ENCODE peak calls at places on chromosomes 12 and 14, in seven cellular contexts. K is upper lobe of right lung, A is lung, Y is right atrium auricular region, D is esophagus squamous epithelium, Q is BJ, W is DND-41. X is an unnamed sample. For H3K27me3, the result is how much of the 10 kb centered on the place peaks cover.

GRCh38 chr12:10722502-10722904 is 620 bp downstream of the YBX3 start:
- DNase-seq in D (no peak), Y (peak), Q (no peak), K (peak), W (peak), A (peak), X (peak)

GRCh38 chr12:124109760-124110159 is 136.7 kb downstream of the ZNF664 start:
- DNase-seq in W (peak), A (no peak), Q (no peak), D (no peak), Y (no peak), K (no peak), X (no peak)

GRCh38 chr12:68958337-68958736 is 25.4 kb upstream of the CPM start:
- DNase-seq in Y (no peak), D (no peak), K (no peak), Q (no peak), A (no peak), W (no peak), X (no peak)

GRCh38 chr12:131917139-131917710 is 11.9 kb upstream of the PUS1 start:
- DNase-seq in Y (no peak), Q (no peak), K (no peak), D (no peak), A (no peak), W (no peak), X (peak)

GRCh38 chr14:75084513-75084912 is 15.1 kb downstream of the ZC2HC1C start:
- DNase-seq in A (no peak), Y (no peak), D (no peak), K (no peak), Q (no peak), W (no peak), X (no peak)

GRCh38 chr14:85061256-85061655 is 468.7 kb upstream of the FLRT2 start:
- DNase-seq in A (no peak), Q (no peak), D (no peak), Y (no peak), W (no peak), K (no peak), X (no peak)

GRCh38 chr12:113515082-113515856 is 43.6 kb upstream of the LHX5 start:
- DNase-seq in W (no peak), Y (no peak), K (no peak), D (no peak), Q (no peak), A (no peak), X (no peak)

GRCh38 chr12:109946505-109946904 is 46.4 kb downstream of the TCHP start:
- DNase-seq in W (no peak), Y (no peak), Q (no peak), A (no peak), K (no peak), D (no peak), X (no peak)

GRCh38 chr12:124308741-124309140 is 13.8 kb downstream of the RFLNA start:
- DNase-seq in D (no peak), A (no peak), W (no peak), Q (no peak), Y (no peak), K (no peak), X (no peak)

DNA sequence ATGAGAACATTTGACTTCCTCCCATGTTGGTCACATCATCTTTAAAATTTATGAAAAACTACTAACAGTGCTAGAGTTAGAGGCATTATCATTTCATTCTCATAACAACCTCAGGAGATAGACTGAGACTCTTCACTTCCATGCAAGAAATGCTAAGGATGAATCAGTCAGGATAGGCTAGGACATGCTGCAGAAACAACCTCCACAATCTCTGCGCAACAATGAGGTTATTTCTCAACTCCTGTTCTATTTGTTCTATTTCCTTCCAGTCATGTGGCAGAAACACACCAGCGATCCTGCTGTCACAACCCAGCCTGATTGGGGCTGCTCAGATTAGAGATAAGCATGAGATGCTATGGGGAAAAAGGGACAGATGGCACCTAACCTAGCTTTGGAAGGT is 49.0 kb upstream of the TMEM263 start:
- DNase-seq in K (no peak), D (no peak), W (no peak), Y (no peak), A (no peak), Q (no peak), X (no peak)
- H3K27me3 ChIP-seq in K (under half), D (half or more), W (under half), Y (under half), A (under half), Q (under half), X (under half)

DNA sequence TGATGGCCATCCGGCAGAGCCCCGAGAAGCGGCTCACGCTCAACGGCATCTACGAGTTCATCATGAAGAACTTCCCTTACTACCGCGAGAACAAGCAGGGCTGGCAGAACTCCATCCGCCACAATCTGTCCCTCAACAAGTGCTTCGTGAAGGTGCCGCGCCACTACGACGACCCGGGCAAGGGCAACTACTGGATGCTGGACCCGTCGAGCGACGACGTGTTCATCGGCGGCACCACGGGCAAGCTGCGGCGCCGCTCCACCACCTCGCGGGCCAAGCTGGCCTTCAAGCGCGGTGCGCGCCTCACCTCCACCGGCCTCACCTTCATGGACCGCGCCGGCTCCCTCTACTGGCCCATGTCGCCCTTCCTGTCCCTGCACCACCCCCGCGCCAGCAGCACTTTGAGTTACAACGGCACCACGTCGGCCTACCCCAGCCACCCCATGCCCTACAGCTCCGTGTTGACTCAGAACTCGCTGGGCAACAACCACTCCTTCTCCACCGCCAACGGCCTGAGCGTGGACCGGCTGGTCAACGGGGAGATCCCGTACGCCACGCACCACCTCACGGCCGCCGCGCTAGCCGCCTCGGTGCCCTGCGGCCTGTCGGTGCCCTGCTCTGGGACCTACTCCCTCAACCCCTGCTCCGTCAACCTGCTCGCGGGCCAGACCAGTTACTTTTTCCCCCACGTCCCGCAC is 1.4 kb downstream of the FOXG1 start:
- DNase-seq in D (no peak), K (no peak), Y (no peak), Q (no peak), W (no peak), A (no peak), X (no peak)
- H3K27me3 ChIP-seq in D (half or more), K (half or more), Y (under half), Q (under half), W (under half), A (under half), X (under half)

GRCh38 chr14:77979171-77979570 is 179.3 kb downstream of the ADCK1 start:
- DNase-seq in A (no peak), Q (no peak), D (no peak), W (no peak), K (no peak), Y (no peak), X (no peak)
- H3K27me3 ChIP-seq in A (under half), Q (under half), D (under half), W (under half), K (under half), Y (under half), X (under half)

GRCh38 chr12:122874081-122874480 is 21.8 kb downstream of the VPS37B start:
- DNase-seq in K (peak), Q (no peak), W (no peak), D (no peak), A (no peak), Y (no peak), X (peak)

GRCh38 chr12:122872815-122873361 is 23.0 kb downstream of the VPS37B start:
- DNase-seq in W (no peak), Y (no peak), K (peak), D (no peak), A (no peak), Q (no peak), X (no peak)

GRCh38 chr12:122873540-122873939 is 22.4 kb downstream of the VPS37B start:
- DNase-seq in Q (no peak), A (no peak), Y (no peak), K (no peak), D (no peak), W (no peak), X (no peak)

GRCh38 chr12:122876724-122877123 is 19.2 kb downstream of the VPS37B start:
- DNase-seq in A (no peak), W (no peak), Y (no peak), D (no peak), Q (no peak), K (no peak), X (no peak)

GRCh38 chr12:122875590-122876220 is 20.2 kb downstream of the VPS37B start:
- DNase-seq in W (no peak), A (no peak), Y (no peak), D (no peak), Q (no peak), K (no peak), X (no peak)
- H3K27me3 ChIP-seq in W (under half), A (under half), Y (under half), D (under half), Q (under half), K (under half), X (under half)

GRCh38 chr12:48197549-48197966 is 5.5 kb downstream of the OR10AD1 start:
- DNase-seq in D (no peak), Y (no peak), Q (no peak), K (no peak), A (no peak), W (no peak), X (peak)
- H3K27me3 ChIP-seq in D (under half), Y (under half), Q (under half), K (under half), A (under half), W (under half), X (under half)

GRCh38 chr12:53998900-53999236 is 1.1 kb upstream of the HOXC9 start:
- DNase-seq in Q (no peak), A (no peak), K (no peak), D (no peak), W (no peak), Y (no peak), X (no peak)
- H3K27me3 ChIP-seq in Q (under half), A (under half), K (half or more), D (half or more), W (under half), Y (half or more), X (half or more)

GRCh38 chr12:2615665-2616387 is 178.9 kb upstream of the FKBP4 start:
- DNase-seq in Y (no peak), D (no peak), W (no peak), A (no peak), K (no peak), Q (no peak), X (no peak)
- H3K27me3 ChIP-seq in Y (under half), D (under half), W (under half), A (under half), K (under half), Q (under half), X (under half)

DNA sequence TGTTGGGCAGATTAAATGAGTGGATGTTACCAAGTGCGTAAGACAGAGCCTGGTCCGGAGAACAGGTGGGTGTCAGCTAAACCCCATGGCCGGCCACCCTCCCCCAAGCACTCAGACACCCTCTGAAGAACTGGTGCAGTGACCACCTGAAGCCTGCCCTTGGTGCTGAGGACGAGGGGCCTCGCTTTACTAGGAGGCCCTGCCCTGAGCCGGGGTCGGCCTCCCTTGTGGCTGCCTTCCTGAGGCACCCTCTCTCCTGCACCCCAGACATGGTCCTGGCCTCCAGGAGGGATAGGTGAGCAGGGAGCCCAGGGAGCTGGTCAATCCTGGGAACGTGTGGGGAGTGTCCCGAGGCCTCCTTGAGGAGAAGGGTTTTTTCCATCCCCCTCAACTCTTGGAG is 4.9 kb upstream of the KIF26A start:
- DNase-seq in K (peak), Q (no peak), W (no peak), D (no peak), A (no peak), Y (no peak), X (no peak)
- H3K27me3 ChIP-seq in K (half or more), Q (under half), W (under half), D (half or more), A (under half), Y (under half), X (under half)

X was measured in CD4-positive, alpha-beta memory T cell.